ENCODE peak calls at places on chromosome 6, in ten cellular contexts. E, U, W, C, Y, J, I, G, K and D are unnamed samples.

GRCh38 chr6:39855356-39855995 is 63.3 kb downstream of the DAAM2 start:
- DNase-seq in E (no peak), U (peak), W (no peak), C (no peak), Y (no peak), J (no peak), I (peak), G (no peak), K (no peak), D (no peak)

GRCh38 chr6:101268541-101268940 is 125.0 kb upstream of the GRIK2 start:
- DNase-seq in E (no peak), U (no peak), W (no peak), C (no peak), Y (no peak), J (no peak), I (peak), G (no peak), K (no peak), D (no peak)

GRCh38 chr6:100269189-100269588 is 195.5 kb downstream of the SIM1 start:
- DNase-seq in E (no peak), U (peak), W (no peak), C (no peak), Y (no peak), J (no peak), I (peak), G (peak), K (no peak), D (no peak)

GRCh38 chr6:135181333-135182119 is 418 bp downstream of the MYB start:
- DNase-seq in E (no peak), U (peak), W (no peak), C (no peak), Y (no peak), J (no peak), I (no peak), G (no peak), K (no peak), D (no peak)

GRCh38 chr6:43129434-43130194 is 41.5 kb upstream of the SRF start:
- DNase-seq in E (no peak), U (peak), W (no peak), C (peak), Y (peak), J (peak), I (peak), G (no peak), K (no peak), D (no peak)

GRCh38 chr6:136772685-136773472 is 19.4 kb downstream of the MAP3K5 start:
- DNase-seq in E (no peak), U (peak), W (no peak), C (peak), Y (no peak), J (peak), I (peak), G (no peak), K (no peak), D (no peak)

GRCh38 chr6:35164277-35164676 is 23.1 kb upstream of the TCP11 start:
- DNase-seq in E (no peak), U (no peak), W (no peak), C (no peak), Y (no peak), J (no peak), I (no peak), G (no peak), K (no peak), D (no peak)

GRCh38 chr6:132286298-132287019 is 114.8 kb downstream of the MOXD1 start:
- DNase-seq in E (no peak), U (no peak), W (no peak), C (no peak), Y (no peak), J (no peak), I (no peak), G (no peak), K (no peak), D (no peak)

GRCh38 chr6:11496152-11497060 is 41.1 kb upstream of the TMEM170B start:
- DNase-seq in E (peak), U (peak), W (no peak), C (peak), Y (no peak), J (peak), I (peak), G (peak), K (peak), D (peak)

GRCh38 chr6:144955853-144956252 is 670.7 kb downstream of the UTRN start:
- DNase-seq in E (no peak), U (peak), W (no peak), C (no peak), Y (no peak), J (no peak), I (peak), G (peak), K (no peak), D (no peak)

GRCh38 chr6:35370799-35371493 is 28.6 kb downstream of the PPARD start:
- DNase-seq in E (no peak), U (no peak), W (no peak), C (no peak), Y (peak), J (peak), I (peak), G (no peak), K (peak), D (no peak)

GRCh38 chr6:48136856-48137255 is 25.9 kb upstream of the PTCHD4 start:
- DNase-seq in E (no peak), U (peak), W (no peak), C (no peak), Y (no peak), J (no peak), I (peak), G (no peak), K (no peak), D (no peak)

GRCh38 chr6:119821380-119821779 is 471.8 kb upstream of the MAN1A1 start:
- DNase-seq in E (no peak), U (no peak), W (no peak), C (no peak), Y (no peak), J (no peak), I (no peak), G (no peak), K (no peak), D (no peak)

GRCh38 chr6:84371681-84372080 is 144.2 kb upstream of the CEP162 start:
- DNase-seq in E (no peak), U (no peak), W (no peak), C (no peak), Y (no peak), J (no peak), I (no peak), G (no peak), K (no peak), D (no peak)

GRCh38 chr6:56374841-56375369 is 127.5 kb upstream of the COL21A1 start:
- DNase-seq in E (no peak), U (peak), W (no peak), C (no peak), Y (no peak), J (peak), I (peak), G (no peak), K (no peak), D (peak)

GRCh38 chr6:29887819-29888581 is 54.3 kb upstream of the HLA-A start:
- DNase-seq in E (no peak), U (peak), W (no peak), C (peak), Y (peak), J (peak), I (peak), G (no peak), K (peak), D (no peak)

GRCh38 chr6:136811261-136811660 is 11.1 kb upstream of the PEX7 start:
- DNase-seq in E (no peak), U (peak), W (no peak), C (no peak), Y (no peak), J (no peak), I (no peak), G (no peak), K (no peak), D (no peak)

GRCh38 chr6:23357185-23357745 is 768.8 kb upstream of the NRSN1 start:
- DNase-seq in E (no peak), U (no peak), W (no peak), C (no peak), Y (no peak), J (no peak), I (no peak), G (no peak), K (no peak), D (no peak)

GRCh38 chr6:27669278-27669797 is 196.4 kb upstream of the ZNF184 start:
- DNase-seq in E (no peak), U (no peak), W (no peak), C (peak), Y (no peak), J (no peak), I (no peak), G (no peak), K (no peak), D (no peak)

GRCh38 chr6:31070711-31071197 is 41.6 kb downstream of the C6orf15 start:
- DNase-seq in E (peak), U (peak), W (no peak), C (peak), Y (no peak), J (peak), I (peak), G (no peak), K (peak), D (peak)

GRCh38 chr6:124530926-124531325 is 431.3 kb upstream of the RNF217 start:
- DNase-seq in E (no peak), U (no peak), W (no peak), C (no peak), Y (no peak), J (no peak), I (peak), G (no peak), K (no peak), D (no peak)

GRCh38 chr6:49570474-49571079 is 20.1 kb downstream of the C6orf141 start:
- DNase-seq in E (no peak), U (peak), W (no peak), C (no peak), Y (no peak), J (no peak), I (peak), G (no peak), K (no peak), D (no peak)

GRCh38 chr6:83065511-83066192 is at the start of gene UBE3D:
- DNase-seq in E (peak), U (peak), W (peak), C (peak), Y (peak), J (peak), I (peak), G (no peak), K (peak), D (peak)
- TF ChIP-seq CTCF in E (peak), U (peak), W (peak), C (peak), Y (peak), J (peak), I (peak), G (peak), K (peak), D (peak)

DNA sequence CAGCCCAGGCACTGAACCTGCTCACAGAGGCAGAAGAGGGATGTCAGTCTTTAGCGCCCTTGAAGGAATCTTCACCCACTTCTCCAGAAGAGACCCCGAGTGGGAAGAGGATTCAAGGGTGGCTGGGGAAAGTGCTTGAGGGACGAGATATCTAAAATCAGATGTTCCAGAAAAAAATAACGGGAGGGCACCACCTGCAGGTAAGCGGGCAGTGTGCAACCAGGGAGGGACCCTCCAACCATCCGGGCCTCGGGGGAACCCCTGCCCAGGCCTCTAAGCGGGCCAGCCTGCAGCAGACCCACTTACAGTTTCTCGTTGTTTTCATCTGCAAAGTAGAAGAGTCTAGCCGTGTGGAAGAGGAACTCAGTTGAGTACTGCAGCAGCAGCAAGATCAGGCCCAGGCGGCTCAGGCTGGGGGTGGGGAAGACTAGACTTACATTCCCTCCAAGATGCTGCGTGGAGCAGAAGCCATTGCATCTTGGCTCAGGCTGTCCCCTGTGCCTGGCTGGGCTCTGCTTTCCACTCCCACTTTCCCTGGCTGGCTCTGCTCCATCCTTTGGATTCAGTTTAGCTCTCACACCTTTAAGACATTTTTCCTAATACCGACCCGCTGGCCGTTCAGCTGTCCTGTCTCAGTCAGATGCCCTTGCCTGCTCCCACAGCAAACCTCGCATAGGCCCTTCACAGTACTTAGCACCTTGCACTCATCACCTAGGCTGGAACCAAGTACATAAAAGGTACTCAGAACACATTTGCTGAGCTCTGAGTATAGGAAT is 70.9 kb downstream of the TRAM2 start:
- DNase-seq in E (no peak), U (no peak), W (no peak), C (no peak), Y (no peak), J (no peak), I (no peak), G (no peak), K (no peak), D (no peak)
- TF ChIP-seq CTCF in E (peak), U (no peak), W (no peak), C (no peak), Y (no peak), J (no peak), I (peak), G (no peak), K (no peak), D (no peak)

GRCh38 chr6:2744206-2744771 is 6.4 kb downstream of the MYLK4 start:
- DNase-seq in E (no peak), U (peak), W (no peak), C (no peak), Y (peak), J (peak), I (peak), G (no peak), K (no peak), D (no peak)
- TF ChIP-seq CTCF in E (peak), U (no peak), W (peak), C (peak), Y (peak), J (peak), I (peak), G (peak), K (no peak), D (peak)

GRCh38 chr6:170289108-170289931 is 1.6 kb downstream of the DLL1 start:
- DNase-seq in E (no peak), U (no peak), W (no peak), C (no peak), Y (peak), J (no peak), I (no peak), G (no peak), K (no peak), D (no peak)
- TF ChIP-seq CTCF in E (no peak), U (no peak), W (no peak), C (no peak), Y (no peak), J (no peak), I (no peak), G (no peak), K (no peak), D (no peak)